ENCODE peak calls at places on chromosomes 6 and 20, in five cellular contexts. T is left ventricle myocardium inferior, D is fibroblast of mammary gland, O is right atrium auricular region, H is dorsolateral prefrontal cortex. C is an unnamed sample.

GRCh38 chr6:128899651-128900050 is 16.7 kb downstream of the LAMA2 start:
- DNase-seq in T (no peak), O (no peak), D (peak), H (no peak), C (no peak)

GRCh38 chr6:116451916-116452315 is 9.3 kb upstream of the CALHM6 start:
- DNase-seq in O (no peak), H (no peak), T (no peak), D (no peak), C (no peak)

GRCh38 chr6:106128981-106129761 is 43.0 kb downstream of the PRDM1 start:
- DNase-seq in H (no peak), T (no peak), O (no peak), D (peak), C (peak)

GRCh38 chr6:134196568-134197301 is 121.2 kb downstream of the SGK1 start:
- DNase-seq in O (no peak), H (no peak), D (no peak), T (no peak), C (no peak)

GRCh38 chr6:35168461-35168861 is 27.3 kb upstream of the TCP11 start:
- DNase-seq in O (no peak), D (no peak), T (no peak), H (no peak), C (no peak)

GRCh38 chr6:11961137-11961779 is 50.9 kb upstream of the HIVEP1 start:
- DNase-seq in T (no peak), D (no peak), H (no peak), O (no peak), C (no peak)

GRCh38 chr6:115272311-115272710 is 788.4 kb downstream of the FRK start:
- DNase-seq in O (no peak), D (no peak), T (no peak), H (no peak), C (no peak)

GRCh38 chr6:35363293-35363750 is 21.0 kb downstream of the PPARD start:
- DNase-seq in H (no peak), O (no peak), D (peak), T (no peak), C (peak)

GRCh38 chr6:129543981-129544380 is 166.0 kb downstream of the ARHGAP18 start:
- DNase-seq in T (no peak), D (peak), O (no peak), H (no peak), C (no peak)

GRCh38 chr6:43624786-43625288 is 4.2 kb downstream of the GTPBP2 start:
- DNase-seq in D (no peak), H (peak), T (no peak), O (no peak), C (no peak)

GRCh38 chr20:23446505-23446904 is 6.2 kb downstream of the CST11 start:
- DNase-seq in T (peak), O (no peak), D (peak), H (peak), C (peak)

GRCh38 chr20:64055893-64056638 is 6.6 kb upstream of the SOX18 start:
- DNase-seq in D (no peak), T (peak), H (no peak), O (no peak), C (no peak)

GRCh38 chr6:16722616-16723015 is 38.6 kb downstream of the ATXN1 start:
- DNase-seq in H (no peak), T (no peak), O (no peak), D (no peak), C (no peak)

GRCh38 chr6:45830441-45831139 is 185.1 kb downstream of the CLIC5 start:
- DNase-seq in D (peak), H (peak), O (no peak), T (no peak), C (peak)

GRCh38 chr20:19812696-19813095 is 54.6 kb downstream of the RIN2 start:
- DNase-seq in D (peak), O (no peak), T (no peak), H (no peak), C (no peak)

GRCh38 chr6:40356242-40356910 is 230.8 kb downstream of the LRFN2 start:
- DNase-seq in D (peak), T (no peak), H (no peak), O (peak), C (no peak)

GRCh38 chr6:53154794-53155193 is 6.2 kb upstream of the GCM1 start:
- DNase-seq in T (no peak), O (no peak), H (no peak), D (peak), C (no peak)

GRCh38 chr6:17035994-17036393 is 65.9 kb upstream of the STMND1 start:
- DNase-seq in D (no peak), O (no peak), H (no peak), T (no peak), C (no peak)

GRCh38 chr6:18835976-18836375 is 448.8 kb downstream of the RNF144B start:
- DNase-seq in H (no peak), D (no peak), T (no peak), O (no peak), C (no peak)

GRCh38 chr6:28212510-28213212 is 12.4 kb upstream of the ZSCAN9 start:
- DNase-seq in T (no peak), D (peak), O (no peak), H (no peak), C (peak)

DNA sequence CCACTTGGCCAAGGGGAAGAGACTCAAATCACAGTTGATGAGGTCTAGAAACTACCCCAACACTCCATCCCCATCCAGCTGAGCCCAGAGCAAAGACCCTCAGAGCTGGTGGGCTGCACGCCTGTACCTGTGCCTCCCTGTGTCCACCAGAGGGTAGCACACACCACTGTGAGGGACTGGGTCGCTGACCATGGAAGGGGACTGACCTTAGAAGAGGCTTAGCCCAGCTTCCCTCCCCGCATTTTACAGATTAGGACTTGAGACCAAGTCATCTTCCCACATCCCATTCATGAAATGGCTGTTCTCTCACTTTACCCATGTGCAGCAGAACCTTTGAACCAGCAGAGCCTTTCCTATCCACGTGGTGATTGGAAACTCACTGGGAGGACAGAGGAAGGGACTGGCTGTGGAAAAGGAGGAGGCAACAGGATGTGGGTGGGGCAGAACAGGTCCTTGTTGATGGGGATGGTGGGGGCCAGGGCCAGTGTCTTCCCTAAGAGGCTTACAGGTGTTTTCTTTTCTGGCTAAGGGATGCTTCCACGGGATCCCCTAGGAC is 44.3 kb downstream of the CPXM1 start:
- DNase-seq in D (peak), O (no peak), T (no peak), H (no peak), C (peak)
- TF ChIP-seq CTCF in D (peak), O (peak), T (peak), H (peak), C (peak)

GRCh38 chr20:54173653-54174451 is at the start of gene CYP24A1:
- DNase-seq in T (no peak), H (no peak), D (no peak), O (no peak), C (peak)
- H3K4me3 ChIP-seq in T (peak), H (peak), D (no peak), O (no peak), C (peak)

GRCh38 chr6:170443151-170443662 is 109.9 kb downstream of the PSMB1 start:
- DNase-seq in D (no peak), T (no peak), O (no peak), H (no peak), C (no peak)
- TF ChIP-seq CTCF in D (no peak), T (no peak), O (no peak), H (no peak), C (peak)

GRCh38 chr20:34301587-34302311 is 1.4 kb downstream of the AHCY start:
- DNase-seq in T (no peak), H (no peak), D (no peak), O (no peak), C (no peak)

GRCh38 chr20:34302312-34302722 is 838 bp downstream of the AHCY start:
- DNase-seq in T (no peak), D (peak), H (no peak), O (no peak), C (peak)

GRCh38 chr20:34299925-34300806 is 3.0 kb downstream of the AHCY start:
- DNase-seq in D (peak), H (no peak), O (no peak), T (no peak), C (peak)

GRCh38 chr20:34302723-34303528 is at the start of gene AHCY:
- DNase-seq in O (peak), D (peak), H (peak), T (peak), C (peak)

GRCh38 chr20:34300809-34301586 is 2.2 kb downstream of the AHCY start:
- DNase-seq in H (no peak), D (no peak), T (peak), O (no peak), C (no peak)
- H3K4me3 ChIP-seq in H (no peak), D (no peak), T (peak), O (no peak), C (no peak)

DNA sequence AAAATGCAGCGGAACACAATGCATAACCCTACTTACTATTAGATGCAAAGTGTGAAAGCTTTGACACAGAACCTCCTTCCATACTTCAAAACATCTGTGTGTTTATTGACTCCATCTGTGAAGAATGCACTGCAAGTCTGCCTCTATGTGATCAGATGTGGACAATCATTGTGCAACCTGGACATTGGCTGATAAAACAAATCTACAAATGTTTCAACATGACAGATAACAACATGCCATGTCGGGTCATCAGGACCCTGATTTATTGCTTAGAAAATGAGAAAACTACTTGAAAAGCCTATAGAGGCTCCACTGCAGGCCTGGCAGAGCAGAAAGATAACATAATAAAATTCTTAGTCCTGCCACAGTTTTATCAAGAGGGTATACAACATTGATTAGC is 1286.3 kb downstream of the GRIK2 start:
- DNase-seq in H (no peak), T (no peak), D (no peak), O (no peak), C (peak)
- TF ChIP-seq CTCF in H (no peak), T (no peak), D (no peak), O (no peak), C (no peak)

GRCh38 chr20:46206025-46206424 is 87.9 kb downstream of the CD40 start:
- DNase-seq in D (peak), H (no peak), T (peak), O (peak), C (peak)

GRCh38 chr20:46202758-46203509 is 84.8 kb downstream of the CD40 start:
- DNase-seq in D (peak), T (peak), H (no peak), O (no peak), C (no peak)

GRCh38 chr20:46205349-46205748 is 87.2 kb downstream of the CD40 start:
- DNase-seq in H (no peak), O (no peak), T (no peak), D (no peak), C (no peak)

GRCh38 chr20:46204594-46205205 is 86.6 kb downstream of the CD40 start:
- DNase-seq in T (no peak), D (no peak), H (no peak), O (no peak), C (no peak)

GRCh38 chr20:46203510-46203837 is 85.4 kb downstream of the CD40 start:
- DNase-seq in O (no peak), D (no peak), T (no peak), H (no peak), C (no peak)
- H3K4me3 ChIP-seq in O (no peak), D (no peak), T (no peak), H (no peak), C (no peak)

DNA sequence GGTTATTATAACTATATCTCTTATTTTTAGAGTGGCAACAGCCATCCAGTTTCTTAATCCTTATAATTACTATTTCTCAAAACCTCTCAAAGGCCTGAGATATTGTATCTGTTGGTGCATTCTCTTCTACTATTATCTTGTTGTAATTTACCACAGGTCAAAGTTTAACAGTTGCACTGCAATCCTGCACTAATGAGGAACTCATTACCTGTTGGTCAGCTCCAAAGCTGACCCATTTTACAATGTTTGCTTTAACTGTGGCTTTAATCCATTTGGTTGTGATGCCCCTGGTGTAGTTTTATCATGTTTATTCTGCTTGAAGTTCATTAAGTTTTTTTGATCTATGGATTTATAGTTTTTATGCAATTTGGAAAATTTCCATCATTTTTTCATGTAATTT is 6.3 kb upstream of the ADGB start:
- DNase-seq in O (no peak), T (no peak), D (no peak), H (no peak), C (no peak)
- TF ChIP-seq CTCF in O (no peak), T (no peak), D (no peak), H (no peak), C (no peak)

DNA sequence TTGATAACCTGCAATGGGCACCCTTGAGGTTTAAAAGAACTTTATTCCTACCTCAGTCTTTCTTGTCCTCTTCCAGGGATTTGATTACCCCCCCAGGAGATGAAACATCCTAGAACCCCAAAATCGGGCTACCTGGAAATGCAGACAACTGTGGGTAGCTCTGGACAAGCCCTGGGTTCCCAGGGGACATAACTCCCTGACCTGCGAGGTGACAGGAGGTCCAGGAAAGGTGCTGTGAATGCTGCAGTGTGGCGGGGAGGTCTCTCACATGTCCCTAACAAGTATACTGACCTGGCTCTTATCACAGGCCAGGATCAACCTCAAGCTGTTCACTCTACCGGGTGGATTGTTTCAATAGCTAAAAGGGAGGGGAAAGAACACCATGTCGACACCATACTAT is 11.6 kb downstream of the JAG1 start:
- DNase-seq in O (peak), D (no peak), T (no peak), H (no peak), C (no peak)
- H3K4me3 ChIP-seq in O (no peak), D (no peak), T (no peak), H (no peak), C (no peak)

GRCh38 chr6:31586013-31586412 is at the start of gene LST1:
- DNase-seq in T (no peak), H (no peak), D (no peak), O (no peak), C (no peak)

GRCh38 chr6:31582230-31582601 is at the start of gene LTB:
- DNase-seq in H (no peak), O (no peak), T (no peak), D (no peak), C (no peak)

GRCh38 chr6:31587791-31588777 is 2.0 kb downstream of the LST1 start:
- DNase-seq in D (no peak), H (no peak), O (no peak), T (no peak), C (no peak)

GRCh38 chr6:31586596-31586995 is 519 bp downstream of the LST1 start:
- DNase-seq in H (no peak), D (no peak), O (no peak), T (no peak), C (no peak)

GRCh38 chr6:31585531-31585930 is 546 bp upstream of the LST1 start:
- DNase-seq in D (peak), H (no peak), T (no peak), O (no peak), C (no peak)
- TF ChIP-seq CTCF in D (peak), H (no peak), T (no peak), O (peak), C (peak)